ENCODE peak calls at places on chromosome 17, in eight cellular contexts. One of them, this sample, is unnamed.

GRCh38 chr17:28744104-28744801 is 442 bp downstream of the TRAF4 start:
- DNase-seq in activated T-helper 1 cell treated with Interleukin-2 at 50 U/mL for 16 hours: peak
- DNase-seq in HT-29: peak
- DNase-seq in activated CD8-positive, alpha-beta memory T cell treated with anti-CD3 and anti-CD28 coated beads for 48 hours: peak
- DNase-seq in hepatocyte: peak
- DNase-seq in HS-5: no peak
- DNase-seq in HEK293T: no peak
- DNase-seq in nephron progenitor cell: peak
- DNase-seq in this sample: peak

GRCh38 chr17:20926532-20926931 is 116.3 kb downstream of the USP22 start:
- DNase-seq in activated T-helper 1 cell treated with Interleukin-2 at 50 U/mL for 16 hours: no peak
- DNase-seq in HT-29: no peak
- DNase-seq in activated CD8-positive, alpha-beta memory T cell treated with anti-CD3 and anti-CD28 coated beads for 48 hours: no peak
- DNase-seq in hepatocyte: no peak
- DNase-seq in HS-5: peak
- DNase-seq in HEK293T: no peak
- DNase-seq in nephron progenitor cell: no peak
- DNase-seq in this sample: no peak

GRCh38 chr17:78240839-78241238 is 9.4 kb downstream of the TMEM235 start:
- DNase-seq in activated T-helper 1 cell treated with Interleukin-2 at 50 U/mL for 16 hours: no peak
- DNase-seq in HT-29: no peak
- DNase-seq in activated CD8-positive, alpha-beta memory T cell treated with anti-CD3 and anti-CD28 coated beads for 48 hours: no peak
- DNase-seq in hepatocyte: no peak
- DNase-seq in HS-5: no peak
- DNase-seq in HEK293T: no peak
- DNase-seq in nephron progenitor cell: no peak
- DNase-seq in this sample: no peak

GRCh38 chr17:32777436-32777835 is 99.5 kb downstream of the MYO1D start:
- DNase-seq in activated T-helper 1 cell treated with Interleukin-2 at 50 U/mL for 16 hours: no peak
- DNase-seq in HT-29: no peak
- DNase-seq in activated CD8-positive, alpha-beta memory T cell treated with anti-CD3 and anti-CD28 coated beads for 48 hours: no peak
- DNase-seq in hepatocyte: no peak
- DNase-seq in HS-5: no peak
- DNase-seq in HEK293T: no peak
- DNase-seq in nephron progenitor cell: no peak
- DNase-seq in this sample: no peak

GRCh38 chr17:76107507-76107906 is 3.9 kb upstream of the EXOC7 start:
- DNase-seq in activated T-helper 1 cell treated with Interleukin-2 at 50 U/mL for 16 hours: no peak
- DNase-seq in HT-29: peak
- DNase-seq in activated CD8-positive, alpha-beta memory T cell treated with anti-CD3 and anti-CD28 coated beads for 48 hours: no peak
- DNase-seq in hepatocyte: no peak
- DNase-seq in HS-5: no peak
- DNase-seq in HEK293T: no peak
- DNase-seq in nephron progenitor cell: no peak
- DNase-seq in this sample: no peak

GRCh38 chr17:66724581-66725341 is 110.2 kb upstream of the CACNG5 start:
- DNase-seq in activated T-helper 1 cell treated with Interleukin-2 at 50 U/mL for 16 hours: no peak
- DNase-seq in HT-29: peak
- DNase-seq in activated CD8-positive, alpha-beta memory T cell treated with anti-CD3 and anti-CD28 coated beads for 48 hours: no peak
- DNase-seq in hepatocyte: peak
- DNase-seq in HS-5: no peak
- DNase-seq in HEK293T: no peak
- DNase-seq in nephron progenitor cell: no peak
- DNase-seq in this sample: no peak

GRCh38 chr17:72422505-72423285 is 301.9 kb downstream of the SOX9 start:
- DNase-seq in activated T-helper 1 cell treated with Interleukin-2 at 50 U/mL for 16 hours: no peak
- DNase-seq in HT-29: peak
- DNase-seq in activated CD8-positive, alpha-beta memory T cell treated with anti-CD3 and anti-CD28 coated beads for 48 hours: peak
- DNase-seq in hepatocyte: peak
- DNase-seq in HS-5: peak
- DNase-seq in HEK293T: no peak
- DNase-seq in nephron progenitor cell: peak
- DNase-seq in this sample: peak

GRCh38 chr17:45979137-45979536 is 19.9 kb upstream of the STH start:
- DNase-seq in activated T-helper 1 cell treated with Interleukin-2 at 50 U/mL for 16 hours: no peak
- DNase-seq in HT-29: no peak
- DNase-seq in activated CD8-positive, alpha-beta memory T cell treated with anti-CD3 and anti-CD28 coated beads for 48 hours: no peak
- DNase-seq in hepatocyte: no peak
- DNase-seq in HS-5: no peak
- DNase-seq in HEK293T: no peak
- DNase-seq in nephron progenitor cell: no peak
- DNase-seq in this sample: no peak

GRCh38 chr17:35079547-35079946 is 16.0 kb upstream of the RFFL start:
- DNase-seq in activated T-helper 1 cell treated with Interleukin-2 at 50 U/mL for 16 hours: no peak
- DNase-seq in HT-29: peak
- DNase-seq in activated CD8-positive, alpha-beta memory T cell treated with anti-CD3 and anti-CD28 coated beads for 48 hours: no peak
- DNase-seq in hepatocyte: peak
- DNase-seq in HS-5: no peak
- DNase-seq in HEK293T: no peak
- DNase-seq in nephron progenitor cell: no peak
- DNase-seq in this sample: no peak

GRCh38 chr17:69997332-69997731 is 77.7 kb upstream of the KCNJ16 start:
- DNase-seq in activated T-helper 1 cell treated with Interleukin-2 at 50 U/mL for 16 hours: no peak
- DNase-seq in HT-29: no peak
- DNase-seq in activated CD8-positive, alpha-beta memory T cell treated with anti-CD3 and anti-CD28 coated beads for 48 hours: no peak
- DNase-seq in hepatocyte: peak
- DNase-seq in HS-5: peak
- DNase-seq in HEK293T: no peak
- DNase-seq in nephron progenitor cell: no peak
- DNase-seq in this sample: no peak

GRCh38 chr17:73770115-73770848 is 126.0 kb upstream of the SDK2 start:
- DNase-seq in activated T-helper 1 cell treated with Interleukin-2 at 50 U/mL for 16 hours: no peak
- DNase-seq in HT-29: no peak
- DNase-seq in activated CD8-positive, alpha-beta memory T cell treated with anti-CD3 and anti-CD28 coated beads for 48 hours: no peak
- DNase-seq in hepatocyte: peak
- DNase-seq in HS-5: peak
- DNase-seq in HEK293T: peak
- DNase-seq in nephron progenitor cell: no peak
- DNase-seq in this sample: peak